ENCODE peak calls at places on chromosome 1, in seven cellular contexts. One of them, this sample, is unnamed.

GRCh38 chr1:27862671-27863551 is 9.4 kb upstream of the THEMIS2 start:
- DNase-seq in heart left ventricle: no peak
- DNase-seq in stimulated activated naive CD4-positive, alpha-beta T cell treated with Interleukin-2 at 50 U/mL for 16 hours: no peak
- DNase-seq in psoas muscle: peak
- DNase-seq in stimulated activated CD4-positive, alpha-beta T cell treated with anti-CD3 and anti-CD28 coated beads, Interleukin-4, amount 100 ng/mL, for 24 hours: no peak
- DNase-seq in amniotic epithelial cell: peak
- DNase-seq in Daoy: peak
- DNase-seq in this sample: no peak

GRCh38 chr1:41868241-41868953 is 50.3 kb downstream of the HIVEP3 start:
- DNase-seq in heart left ventricle: no peak
- DNase-seq in stimulated activated naive CD4-positive, alpha-beta T cell treated with Interleukin-2 at 50 U/mL for 16 hours: peak
- DNase-seq in psoas muscle: no peak
- DNase-seq in stimulated activated CD4-positive, alpha-beta T cell treated with anti-CD3 and anti-CD28 coated beads, Interleukin-4, amount 100 ng/mL, for 24 hours: peak
- DNase-seq in amniotic epithelial cell: peak
- DNase-seq in Daoy: peak
- DNase-seq in this sample: no peak

GRCh38 chr1:14755518-14756252 is 157.2 kb downstream of the KAZN start:
- DNase-seq in heart left ventricle: no peak
- DNase-seq in stimulated activated naive CD4-positive, alpha-beta T cell treated with Interleukin-2 at 50 U/mL for 16 hours: no peak
- DNase-seq in psoas muscle: no peak
- DNase-seq in stimulated activated CD4-positive, alpha-beta T cell treated with anti-CD3 and anti-CD28 coated beads, Interleukin-4, amount 100 ng/mL, for 24 hours: no peak
- DNase-seq in amniotic epithelial cell: no peak
- DNase-seq in Daoy: no peak
- DNase-seq in this sample: no peak

GRCh38 chr1:31523012-31523411 is 53.3 kb upstream of the TINAGL1 start:
- DNase-seq in heart left ventricle: no peak
- DNase-seq in stimulated activated naive CD4-positive, alpha-beta T cell treated with Interleukin-2 at 50 U/mL for 16 hours: no peak
- DNase-seq in psoas muscle: no peak
- DNase-seq in stimulated activated CD4-positive, alpha-beta T cell treated with anti-CD3 and anti-CD28 coated beads, Interleukin-4, amount 100 ng/mL, for 24 hours: no peak
- DNase-seq in amniotic epithelial cell: peak
- DNase-seq in Daoy: no peak
- DNase-seq in this sample: no peak

GRCh38 chr1:186858923-186859322 is 30.2 kb downstream of the PLA2G4A start:
- DNase-seq in heart left ventricle: no peak
- DNase-seq in stimulated activated naive CD4-positive, alpha-beta T cell treated with Interleukin-2 at 50 U/mL for 16 hours: no peak
- DNase-seq in psoas muscle: no peak
- DNase-seq in stimulated activated CD4-positive, alpha-beta T cell treated with anti-CD3 and anti-CD28 coated beads, Interleukin-4, amount 100 ng/mL, for 24 hours: no peak
- DNase-seq in amniotic epithelial cell: no peak
- DNase-seq in Daoy: no peak
- DNase-seq in this sample: no peak

GRCh38 chr1:213374369-213374768 is 323.3 kb downstream of the RPS6KC1 start:
- DNase-seq in heart left ventricle: no peak
- DNase-seq in stimulated activated naive CD4-positive, alpha-beta T cell treated with Interleukin-2 at 50 U/mL for 16 hours: peak
- DNase-seq in psoas muscle: peak
- DNase-seq in stimulated activated CD4-positive, alpha-beta T cell treated with anti-CD3 and anti-CD28 coated beads, Interleukin-4, amount 100 ng/mL, for 24 hours: peak
- DNase-seq in amniotic epithelial cell: peak
- DNase-seq in Daoy: peak
- DNase-seq in this sample: peak

GRCh38 chr1:221171768-221172167 is 292.5 kb downstream of the HLX start:
- DNase-seq in heart left ventricle: no peak
- DNase-seq in stimulated activated naive CD4-positive, alpha-beta T cell treated with Interleukin-2 at 50 U/mL for 16 hours: no peak
- DNase-seq in psoas muscle: no peak
- DNase-seq in stimulated activated CD4-positive, alpha-beta T cell treated with anti-CD3 and anti-CD28 coated beads, Interleukin-4, amount 100 ng/mL, for 24 hours: no peak
- DNase-seq in amniotic epithelial cell: no peak
- DNase-seq in Daoy: no peak
- DNase-seq in this sample: no peak

GRCh38 chr1:181064030-181064594 is 24.4 kb upstream of the IER5 start:
- DNase-seq in heart left ventricle: no peak
- DNase-seq in stimulated activated naive CD4-positive, alpha-beta T cell treated with Interleukin-2 at 50 U/mL for 16 hours: no peak
- DNase-seq in psoas muscle: no peak
- DNase-seq in stimulated activated CD4-positive, alpha-beta T cell treated with anti-CD3 and anti-CD28 coated beads, Interleukin-4, amount 100 ng/mL, for 24 hours: no peak
- DNase-seq in amniotic epithelial cell: no peak
- DNase-seq in Daoy: no peak
- DNase-seq in this sample: no peak

This sample was measured in NCI-H1092 treated with DMSO at 0.1 percent for 48 hours.